ENCODE peak calls at places on chromosomes 1 and 21, in four cellular contexts. One of them, this sample, is unnamed.

GRCh38 chr21:34728479-34728878 is 59.7 kb downstream of the CLIC6 start:
- DNase-seq in NCI-H1092: peak; percentile 11
- DNase-seq in BE2C: no peak
- DNase-seq in DMS153: peak; percentile 73
- DNase-seq in this sample: no peak

GRCh38 chr1:70934197-70934961 is 113.2 kb downstream of the PTGER3 start:
- DNase-seq in NCI-H1092: no peak
- DNase-seq in BE2C: no peak
- DNase-seq in DMS153: no peak
- DNase-seq in this sample: no peak

GRCh38 chr21:27561116-27561515 is 594.2 kb upstream of the ADAMTS5 start:
- DNase-seq in NCI-H1092: no peak
- DNase-seq in DMS153: no peak
- DNase-seq in BE2C: no peak
- DNase-seq in this sample: no peak

GRCh38 chr1:204728045-204728444 is 42.5 kb upstream of the LRRN2 start:
- DNase-seq in BE2C: no peak
- DNase-seq in NCI-H1092: no peak
- DNase-seq in DMS153: no peak
- DNase-seq in this sample: no peak

GRCh38 chr1:179298952-179299351 is 5.4 kb downstream of the SOAT1 start:
- DNase-seq in NCI-H1092: no peak
- DNase-seq in DMS153: no peak
- DNase-seq in BE2C: no peak
- DNase-seq in this sample: peak; percentile 42

GRCh38 chr1:20439282-20439681 is 46.7 kb downstream of the CAMK2N1 start:
- DNase-seq in BE2C: no peak
- DNase-seq in DMS153: no peak
- DNase-seq in NCI-H1092: no peak
- DNase-seq in this sample: no peak

GRCh38 chr1:61808968-61809367 is 66.7 kb downstream of the PATJ start:
- DNase-seq in DMS153: no peak
- DNase-seq in BE2C: no peak
- DNase-seq in NCI-H1092: no peak
- DNase-seq in this sample: no peak

GRCh38 chr1:113616201-113616600 is 143.1 kb downstream of the PHTF1 start:
- DNase-seq in DMS153: no peak
- DNase-seq in BE2C: no peak
- DNase-seq in NCI-H1092: no peak
- DNase-seq in this sample: no peak

GRCh38 chr1:54219688-54220003 is 19.7 kb downstream of the MRPL37 start:
- DNase-seq in DMS153: no peak
- DNase-seq in BE2C: no peak
- DNase-seq in NCI-H1092: no peak
- DNase-seq in this sample: no peak

GRCh38 chr1:3787347-3787710 is 9.0 kb downstream of the LRRC47 start:
- DNase-seq in DMS153: no peak
- DNase-seq in NCI-H1092: no peak
- DNase-seq in BE2C: no peak
- DNase-seq in this sample: peak; percentile 20

GRCh38 chr1:96557336-96557735 is 164.2 kb upstream of the PTBP2 start:
- DNase-seq in DMS153: no peak
- DNase-seq in NCI-H1092: no peak
- DNase-seq in BE2C: no peak
- DNase-seq in this sample: no peak

GRCh38 chr1:84164567-84165021 is 20.5 kb downstream of the PRKACB start:
- DNase-seq in BE2C: no peak
- DNase-seq in NCI-H1092: peak; percentile 63
- DNase-seq in DMS153: no peak
- DNase-seq in this sample: no peak

GRCh38 chr1:56129837-56130236 is 449.5 kb downstream of the PLPP3 start:
- DNase-seq in BE2C: no peak
- DNase-seq in DMS153: no peak
- DNase-seq in NCI-H1092: no peak
- DNase-seq in this sample: no peak

GRCh38 chr21:46392921-46393320 is 65.8 kb upstream of the DIP2A start:
- DNase-seq in DMS153: no peak
- DNase-seq in BE2C: no peak
- DNase-seq in NCI-H1092: peak; percentile 30
- DNase-seq in this sample: no peak

GRCh38 chr1:174358786-174359453 is 88.8 kb upstream of the GPR52 start:
- DNase-seq in NCI-H1092: no peak
- DNase-seq in BE2C: peak; percentile 49
- DNase-seq in DMS153: peak; percentile 10
- DNase-seq in this sample: no peak

GRCh38 chr21:21101911-21102310 is 103.7 kb downstream of the NCAM2 start:
- DNase-seq in NCI-H1092: peak; percentile 34
- DNase-seq in DMS153: peak; percentile 8
- DNase-seq in BE2C: peak; percentile 55
- DNase-seq in this sample: no peak

GRCh38 chr1:155062702-155063411 is 683 bp upstream of the EFNA4 start:
- DNase-seq in NCI-H1092: peak; percentile 41
- DNase-seq in BE2C: peak; percentile 88
- DNase-seq in DMS153: peak; percentile 51
- DNase-seq in this sample: peak; percentile 48

GRCh38 chr1:58815069-58815679 is 31.3 kb upstream of the JUN start:
- DNase-seq in DMS153: peak; percentile 68
- DNase-seq in BE2C: no peak
- DNase-seq in NCI-H1092: no peak
- DNase-seq in this sample: peak; percentile 43

GRCh38 chr1:197909346-197909745 is 6.9 kb downstream of the C1orf53 start:
- DNase-seq in DMS153: no peak
- DNase-seq in BE2C: no peak
- DNase-seq in NCI-H1092: no peak
- DNase-seq in this sample: no peak

GRCh38 chr1:229843627-229844238 is 217.7 kb downstream of the URB2 start:
- DNase-seq in BE2C: peak; percentile 78
- DNase-seq in DMS153: peak; percentile 81
- DNase-seq in NCI-H1092: no peak
- DNase-seq in this sample: no peak

GRCh38 chr21:33360281-33360680 is 35.5 kb downstream of the IFNAR1 start:
- DNase-seq in BE2C: no peak
- DNase-seq in NCI-H1092: no peak
- DNase-seq in DMS153: no peak
- DNase-seq in this sample: no peak

GRCh38 chr1:201675143-201675542 is 136.2 kb downstream of the NAV1 start:
- DNase-seq in DMS153: no peak
- DNase-seq in BE2C: no peak
- DNase-seq in NCI-H1092: no peak
- DNase-seq in this sample: no peak

GRCh38 chr1:211705439-211706205 is 30.2 kb upstream of the NEK2 start:
- DNase-seq in NCI-H1092: no peak
- DNase-seq in DMS153: no peak
- DNase-seq in BE2C: no peak
- DNase-seq in this sample: no peak

GRCh38 chr21:45532826-45533730 is 9.2 kb downstream of the SLC19A1 start:
- DNase-seq in BE2C: peak; percentile 8
- DNase-seq in DMS153: no peak
- DNase-seq in NCI-H1092: no peak
- DNase-seq in this sample: no peak

GRCh38 chr1:38835230-38835827 is 24.2 kb downstream of the RRAGC start:
- DNase-seq in BE2C: peak; percentile 45
- DNase-seq in DMS153: peak; percentile 90
- DNase-seq in NCI-H1092: peak; percentile 71
- DNase-seq in this sample: peak; percentile 13

GRCh38 chr21:31901342-31901741 is 28.5 kb downstream of the HUNK start:
- DNase-seq in DMS153: no peak
- DNase-seq in NCI-H1092: no peak
- DNase-seq in BE2C: no peak
- DNase-seq in this sample: no peak

GRCh38 chr21:38839683-38840286 is 34.1 kb downstream of the ETS2 start:
- DNase-seq in BE2C: no peak
- DNase-seq in DMS153: no peak
- DNase-seq in NCI-H1092: no peak
- DNase-seq in this sample: no peak

GRCh38 chr1:47713960-47714359 is 276.1 kb downstream of the FOXD2 start:
- DNase-seq in NCI-H1092: no peak
- DNase-seq in DMS153: no peak
- DNase-seq in BE2C: no peak
- DNase-seq in this sample: no peak

GRCh38 chr21:31343680-31344480 is at the start of gene TIAM1:
- DNase-seq in NCI-H1092: no peak
- DNase-seq in BE2C: no peak
- DNase-seq in DMS153: no peak
- DNase-seq in this sample: no peak

GRCh38 chr1:66270122-66270812 is 263.7 kb upstream of the SGIP1 start:
- DNase-seq in BE2C: no peak
- DNase-seq in DMS153: no peak
- DNase-seq in NCI-H1092: no peak
- DNase-seq in this sample: no peak

GRCh38 chr1:6141601-6142000 is 38.5 kb downstream of the CHD5 start:
- DNase-seq in BE2C: no peak
- DNase-seq in DMS153: peak; percentile 28
- DNase-seq in NCI-H1092: no peak
- DNase-seq in this sample: no peak

GRCh38 chr21:45629046-45629981 is 14.2 kb upstream of the PCBP3 start:
- DNase-seq in DMS153: no peak
- DNase-seq in BE2C: no peak
- DNase-seq in NCI-H1092: no peak
- DNase-seq in this sample: no peak

GRCh38 chr1:5847013-5847654 is 145.1 kb downstream of the NPHP4 start:
- DNase-seq in NCI-H1092: no peak
- DNase-seq in DMS153: no peak
- DNase-seq in BE2C: no peak
- DNase-seq in this sample: no peak

GRCh38 chr1:183652547-183653467 is at the start of gene APOBEC4:
- DNase-seq in DMS153: peak; percentile 76
- DNase-seq in NCI-H1092: no peak
- DNase-seq in BE2C: no peak
- DNase-seq in this sample: no peak

GRCh38 chr1:234040446-234041317 is 136.2 kb downstream of the SLC35F3 start:
- DNase-seq in NCI-H1092: no peak
- DNase-seq in DMS153: no peak
- DNase-seq in BE2C: no peak
- DNase-seq in this sample: no peak

GRCh38 chr1:31306278-31306677 is 9.4 kb downstream of the ZCCHC17 start:
- DNase-seq in NCI-H1092: no peak
- DNase-seq in DMS153: no peak
- DNase-seq in BE2C: no peak
- DNase-seq in this sample: no peak

GRCh38 chr1:2045468-2046224 is 4.6 kb upstream of the PRKCZ start:
- DNase-seq in NCI-H1092: no peak
- DNase-seq in DMS153: no peak
- DNase-seq in BE2C: no peak
- DNase-seq in this sample: no peak